ENCODE peak calls at places on chromosomes 6 and 20, in seven cellular contexts. C, F, W, Q, G, E and K are unnamed samples.

GRCh38 chr20:5073154-5074049 is 46.4 kb downstream of the PCNA start:
- DNase-seq in C (no peak), F (no peak), W (peak), Q (peak), G (peak), E (peak), K (peak)

GRCh38 chr6:167705211-167705750 is 121.4 kb upstream of the AFDN start:
- DNase-seq in C (no peak), F (no peak), W (no peak), Q (no peak), G (no peak), E (no peak), K (no peak)

GRCh38 chr6:21185849-21186478 is 407.6 kb upstream of the SOX4 start:
- DNase-seq in C (no peak), F (no peak), W (no peak), Q (no peak), G (no peak), E (no peak), K (no peak)

GRCh38 chr6:113820751-113821150 is 36.4 kb upstream of the MARCKS start:
- DNase-seq in C (no peak), F (no peak), W (no peak), Q (no peak), G (peak), E (no peak), K (no peak)

GRCh38 chr20:44123251-44123650 is 63.7 kb downstream of the JPH2 start:
- DNase-seq in C (no peak), F (no peak), W (no peak), Q (no peak), G (no peak), E (no peak), K (no peak)

GRCh38 chr20:47795214-47795667 is 10.0 kb upstream of the SULF2 start:
- DNase-seq in C (no peak), F (no peak), W (peak), Q (peak), G (no peak), E (peak), K (no peak)

GRCh38 chr6:36371231-36371630 is 16.2 kb downstream of the ETV7 start:
- DNase-seq in C (no peak), F (no peak), W (no peak), Q (no peak), G (no peak), E (no peak), K (no peak)

GRCh38 chr6:35230950-35231349 is 17.2 kb downstream of the SCUBE3 start:
- DNase-seq in C (no peak), F (no peak), W (no peak), Q (no peak), G (no peak), E (peak), K (no peak)

GRCh38 chr6:67748521-67748920 is 886.6 kb upstream of the ADGRB3 start:
- DNase-seq in C (no peak), F (no peak), W (no peak), Q (no peak), G (no peak), E (no peak), K (no peak)

GRCh38 chr6:149087898-149088297 is 229.6 kb upstream of the TAB2 start:
- DNase-seq in C (no peak), F (no peak), W (no peak), Q (no peak), G (no peak), E (no peak), K (no peak)

GRCh38 chr20:49592120-49592519 is 24.2 kb upstream of the PTGIS start:
- DNase-seq in C (no peak), F (no peak), W (no peak), Q (no peak), G (no peak), E (no peak), K (no peak)

GRCh38 chr6:20319520-20320357 is 81.9 kb upstream of the E2F3 start:
- DNase-seq in C (peak), F (no peak), W (no peak), Q (no peak), G (no peak), E (peak), K (peak)

GRCh38 chr6:33317418-33317667 is 201 bp downstream of the ZBTB22 start:
- DNase-seq in C (no peak), F (no peak), W (peak), Q (no peak), G (no peak), E (no peak), K (no peak)

GRCh38 chr6:39770476-39770875 is 21.7 kb upstream of the DAAM2 start:
- DNase-seq in C (no peak), F (no peak), W (no peak), Q (no peak), G (no peak), E (no peak), K (no peak)

GRCh38 chr6:15754035-15754705 is 91.3 kb upstream of the DTNBP1 start:
- DNase-seq in C (no peak), F (no peak), W (no peak), Q (no peak), G (peak), E (no peak), K (no peak)

GRCh38 chr6:108127826-108128225 is 38.0 kb upstream of the NR2E1 start:
- DNase-seq in C (no peak), F (no peak), W (no peak), Q (peak), G (no peak), E (no peak), K (no peak)

GRCh38 chr20:1892122-1892385 is 3.2 kb upstream of the SIRPA start:
- DNase-seq in C (no peak), F (no peak), W (no peak), Q (no peak), G (no peak), E (no peak), K (no peak)

GRCh38 chr20:11553603-11554002 is 364.1 kb upstream of the BTBD3 start:
- DNase-seq in C (no peak), F (no peak), W (peak), Q (peak), G (peak), E (no peak), K (no peak)

GRCh38 chr6:87274660-87275273 is 47.6 kb upstream of the SMIM8 start:
- DNase-seq in C (no peak), F (no peak), W (peak), Q (no peak), G (peak), E (no peak), K (no peak)

GRCh38 chr6:138465007-138465645 is 34.2 kb downstream of the NHSL1 start:
- DNase-seq in C (no peak), F (no peak), W (peak), Q (peak), G (peak), E (no peak), K (no peak)

GRCh38 chr20:34512266-34512954 is 3.8 kb upstream of the DYNLRB1 start:
- DNase-seq in C (no peak), F (no peak), W (no peak), Q (no peak), G (peak), E (no peak), K (no peak)

GRCh38 chr6:4108561-4109093 is 26.7 kb downstream of the ECI2 start:
- DNase-seq in C (no peak), F (no peak), W (no peak), Q (no peak), G (no peak), E (no peak), K (no peak)

GRCh38 chr20:61736001-61736635 is 329.6 kb downstream of the TAF4 start:
- DNase-seq in C (no peak), F (no peak), W (no peak), Q (no peak), G (no peak), E (no peak), K (no peak)

GRCh38 chr20:37360515-37361115 is 14.7 kb downstream of the SRC start:
- DNase-seq in C (no peak), F (no peak), W (no peak), Q (no peak), G (no peak), E (no peak), K (no peak)

GRCh38 chr20:37361336-37361735 is 15.4 kb downstream of the SRC start:
- DNase-seq in C (no peak), F (no peak), W (no peak), Q (no peak), G (no peak), E (no peak), K (peak)

GRCh38 chr20:37363221-37364012 is 17.5 kb downstream of the SRC start:
- DNase-seq in C (no peak), F (no peak), W (no peak), Q (no peak), G (no peak), E (no peak), K (no peak)

GRCh38 chr20:37362821-37363220 is 16.9 kb downstream of the SRC start:
- DNase-seq in C (no peak), F (no peak), W (no peak), Q (no peak), G (no peak), E (no peak), K (peak)

DNA sequence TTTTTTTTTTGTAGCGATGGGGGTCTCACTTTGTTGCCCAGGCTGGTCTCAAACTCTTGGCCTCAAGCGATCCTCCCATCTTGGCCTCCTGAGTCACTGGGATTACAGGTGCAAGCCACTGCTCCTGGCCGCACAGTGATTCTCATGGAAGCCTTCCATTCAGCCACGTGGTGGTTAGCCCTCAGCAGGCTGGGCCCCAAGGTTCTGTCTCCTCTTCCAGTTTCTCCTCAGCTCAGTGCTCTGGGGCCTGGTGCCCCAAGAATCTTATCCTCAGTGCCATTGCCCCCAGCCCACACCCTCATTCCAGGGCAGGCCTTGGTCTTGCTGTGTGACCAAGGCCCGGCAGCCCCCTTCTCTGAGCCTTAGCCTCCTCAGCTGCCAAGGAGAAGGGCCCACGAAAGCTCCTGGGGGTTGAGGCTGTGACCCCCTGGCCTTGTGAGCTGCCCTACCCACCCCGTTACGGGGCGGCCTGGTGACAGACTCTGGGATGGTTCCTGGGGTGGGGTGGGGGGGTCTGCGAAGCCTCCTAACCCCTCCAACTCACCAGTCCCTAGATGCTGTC is 16.4 kb downstream of the SRC start:
- DNase-seq in C (no peak), F (no peak), W (no peak), Q (no peak), G (no peak), E (no peak), K (peak)
- H3K27ac ChIP-seq in C (no peak), F (no peak), W (peak), Q (no peak), G (no peak), E (no peak), K (no peak)

DNA sequence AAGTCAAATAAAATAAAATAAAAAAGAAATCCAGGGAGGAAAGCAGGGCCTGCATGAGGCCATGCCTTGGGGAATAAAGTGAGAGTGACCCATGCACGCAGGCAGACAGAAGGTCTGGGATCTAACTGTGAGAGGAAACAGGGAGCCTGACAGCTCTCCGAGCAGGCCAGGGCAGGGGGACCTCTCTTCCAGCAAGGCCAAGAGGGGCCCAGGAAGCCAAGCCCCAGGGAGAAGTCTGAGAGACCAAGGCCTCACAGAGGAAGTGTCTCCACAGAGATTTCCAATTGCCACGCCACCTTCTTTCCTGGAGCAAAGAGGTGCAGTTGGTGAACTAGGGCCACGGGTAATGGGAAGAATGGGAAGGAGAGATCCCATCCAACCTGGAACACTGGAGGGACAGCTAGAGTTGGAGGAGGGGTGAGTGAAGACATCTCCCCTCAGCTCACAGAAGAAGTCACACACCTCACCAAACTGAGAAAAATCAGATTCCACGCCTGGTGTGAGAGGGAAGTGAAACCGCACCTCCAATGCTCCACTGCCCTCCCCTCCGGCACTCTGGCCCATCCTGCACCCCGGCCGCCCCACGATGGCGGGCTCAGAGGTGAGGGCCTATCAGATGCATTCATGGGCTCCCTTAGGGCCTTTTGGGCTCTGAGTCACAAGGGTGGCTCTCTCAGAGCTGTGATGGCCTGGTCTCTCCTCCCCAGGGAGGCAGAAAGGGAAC is 25.1 kb upstream of the TAF8 start:
- DNase-seq in C (no peak), F (no peak), W (no peak), Q (no peak), G (no peak), E (no peak), K (no peak)
- H3K27ac ChIP-seq in C (no peak), F (no peak), W (no peak), Q (no peak), G (no peak), E (no peak), K (no peak)

GRCh38 chr6:154425034-154425433 is 68.4 kb upstream of the IPCEF1 start:
- DNase-seq in C (no peak), F (no peak), W (no peak), Q (no peak), G (no peak), E (no peak), K (no peak)
- H3K27ac ChIP-seq in C (no peak), F (no peak), W (no peak), Q (no peak), G (no peak), E (no peak), K (no peak)

GRCh38 chr20:23826541-23827018 is at the start of gene CST2:
- DNase-seq in C (no peak), F (no peak), W (no peak), Q (peak), G (no peak), E (no peak), K (peak)

GRCh38 chr20:23820493-23820892 is 6.0 kb downstream of the CST2 start:
- DNase-seq in C (no peak), F (no peak), W (no peak), Q (peak), G (peak), E (no peak), K (no peak)

GRCh38 chr20:23823621-23824324 is 2.8 kb downstream of the CST2 start:
- DNase-seq in C (no peak), F (no peak), W (no peak), Q (no peak), G (no peak), E (no peak), K (no peak)
- H3K27ac ChIP-seq in C (no peak), F (no peak), W (no peak), Q (no peak), G (no peak), E (no peak), K (no peak)